ENCODE peak calls at places on chromosomes 7 and 10, in nine cellular contexts. Z, U, G, Y, S, P, C, L and F are unnamed samples.
A peak's percentile ranks its signal among the peaks of the same experiment; 100 is the strongest.

GRCh38 chr7:42805601-42806000 is 106.3 kb downstream of the C7orf25 start:
- DNase-seq in P (no peak), Y (no peak), U (no peak), S (no peak), G (no peak), L (no peak), C (no peak), Z (no peak), F (no peak)

GRCh38 chr7:46568420-46569116 is 647.5 kb upstream of the IGFBP3 start:
- DNase-seq in P (no peak), G (no peak), Z (no peak), U (peak; percentile 37), L (no peak), C (no peak), S (no peak), Y (no peak), F (no peak)

GRCh38 chr10:33290286-33291052 is 44.0 kb downstream of the NRP1 start:
- DNase-seq in U (no peak), S (peak; percentile 32), P (no peak), Z (no peak), C (no peak), Y (no peak), L (no peak), G (no peak), F (no peak)

GRCh38 chr10:88880287-88881094 is 446 bp downstream of the STAMBPL1 start:
- DNase-seq in L (peak; percentile 78), S (peak; percentile 69), P (peak; percentile 97), Y (peak; percentile 87), G (peak; percentile 91), Z (peak; percentile 91), U (peak; percentile 83), C (peak; percentile 89), F (peak; percentile 76)

GRCh38 chr10:7444576-7445226 is 33.9 kb upstream of the SFMBT2 start:
- DNase-seq in C (no peak), Y (no peak), P (peak; percentile 75), S (no peak), Z (no peak), G (no peak), L (no peak), U (no peak), F (peak; percentile 24)

GRCh38 chr7:33130184-33130583 is 820 bp downstream of the BBS9 start:
- DNase-seq in Y (no peak), G (no peak), C (peak; percentile 31), U (no peak), L (peak; percentile 7), P (no peak), Z (peak; percentile 17), S (peak; percentile 12), F (no peak)

GRCh38 chr10:131124945-131125344 is 186.6 kb downstream of the TCERG1L start:
- DNase-seq in L (no peak), P (no peak), S (no peak), C (no peak), G (no peak), U (no peak), Y (no peak), Z (no peak), F (no peak)

GRCh38 chr7:33854178-33854577 is 51.2 kb upstream of the BMPER start:
- DNase-seq in L (peak; percentile 90), U (no peak), Z (peak; percentile 41), Y (no peak), C (no peak), G (no peak), S (no peak), P (no peak), F (no peak)

GRCh38 chr10:130727766-130728490 is 583.6 kb downstream of the TCERG1L start:
- DNase-seq in U (no peak), C (no peak), Z (no peak), S (no peak), G (no peak), L (no peak), P (peak; percentile 59), Y (no peak), F (no peak)

GRCh38 chr7:141421306-141421705 is 129.9 kb upstream of the AGK start:
- DNase-seq in U (no peak), Y (no peak), Z (no peak), C (no peak), P (no peak), G (no peak), L (no peak), S (no peak), F (no peak)

GRCh38 chr10:128979405-128979804 is 487.6 kb upstream of the MGMT start:
- DNase-seq in S (no peak), L (no peak), Y (no peak), Z (no peak), C (no peak), U (no peak), G (no peak), P (peak; percentile 62), F (no peak)

GRCh38 chr10:117663750-117664149 is 121.2 kb downstream of the EMX2 start:
- DNase-seq in G (no peak), P (no peak), U (no peak), S (peak; percentile 23), Z (peak; percentile 38), C (peak; percentile 45), Y (no peak), L (peak; percentile 93), F (peak; percentile 81)

GRCh38 chr7:11427686-11428273 is 404.2 kb downstream of the THSD7A start:
- DNase-seq in U (no peak), Y (no peak), G (peak; percentile 56), S (peak; percentile 48), C (peak; percentile 4), Z (peak; percentile 87), L (peak; percentile 76), P (no peak), F (peak; percentile 48)

GRCh38 chr7:108329514-108329913 is 126.7 kb downstream of the NRCAM start:
- DNase-seq in Z (no peak), C (no peak), U (no peak), G (no peak), L (no peak), S (no peak), Y (no peak), P (no peak), F (no peak)

GRCh38 chr7:108327353-108327752 is 128.9 kb downstream of the NRCAM start:
- DNase-seq in S (no peak), Y (no peak), C (no peak), G (no peak), U (no peak), P (no peak), L (no peak), Z (no peak), F (no peak)

GRCh38 chr7:108328174-108328651 is 128.0 kb downstream of the NRCAM start:
- DNase-seq in Y (no peak), U (no peak), L (no peak), C (no peak), S (no peak), P (no peak), Z (no peak), G (no peak), F (peak; percentile 22)

GRCh38 chr7:108331971-108332370 is 124.3 kb downstream of the NRCAM start:
- DNase-seq in C (no peak), G (no peak), P (no peak), Z (no peak), L (no peak), U (no peak), Y (no peak), S (no peak), F (no peak)

GRCh38 chr7:108330237-108330636 is 126.0 kb downstream of the NRCAM start:
- DNase-seq in S (no peak), P (no peak), G (no peak), Y (no peak), Z (no peak), L (no peak), U (no peak), C (no peak), F (no peak)
- TF ChIP-seq CTCF in S (no peak), P (no peak), G (no peak), Y (no peak), Z (no peak), L (no peak), U (no peak), C (no peak), F (no peak)

GRCh38 chr10:121753726-121754476 is 155.7 kb upstream of the FGFR2 start:
- DNase-seq in C (peak; percentile 19), S (no peak), P (no peak), G (peak; percentile 6), Z (peak; percentile 75), U (no peak), Y (no peak), L (peak; percentile 92), F (peak; percentile 51)
- TF ChIP-seq CTCF in C (no peak), S (no peak), P (no peak), G (peak; percentile 70), Z (peak; percentile 24), U (no peak), Y (peak; percentile 24), L (peak; percentile 33), F (no peak)

GRCh38 chr10:77504196-77504869 is 133.3 kb downstream of the KCNMA1 start:
- DNase-seq in P (no peak), U (no peak), C (no peak), Z (peak; percentile 58), S (no peak), L (peak; percentile 65), G (no peak), Y (no peak), F (no peak)

GRCh38 chr10:77507313-77507712 is 130.3 kb downstream of the KCNMA1 start:
- DNase-seq in P (no peak), G (no peak), S (no peak), L (no peak), Y (no peak), Z (no peak), C (no peak), U (no peak), F (no peak)

GRCh38 chr10:77506517-77506916 is 131.1 kb downstream of the KCNMA1 start:
- DNase-seq in L (peak; percentile 32), Y (no peak), C (no peak), Z (no peak), U (no peak), G (no peak), P (no peak), S (no peak), F (no peak)

GRCh38 chr10:77505431-77506334 is 131.9 kb downstream of the KCNMA1 start:
- DNase-seq in U (no peak), P (no peak), Z (peak; percentile 66), S (peak; percentile 28), G (no peak), Y (no peak), L (peak; percentile 95), C (no peak), F (no peak)

DNA sequence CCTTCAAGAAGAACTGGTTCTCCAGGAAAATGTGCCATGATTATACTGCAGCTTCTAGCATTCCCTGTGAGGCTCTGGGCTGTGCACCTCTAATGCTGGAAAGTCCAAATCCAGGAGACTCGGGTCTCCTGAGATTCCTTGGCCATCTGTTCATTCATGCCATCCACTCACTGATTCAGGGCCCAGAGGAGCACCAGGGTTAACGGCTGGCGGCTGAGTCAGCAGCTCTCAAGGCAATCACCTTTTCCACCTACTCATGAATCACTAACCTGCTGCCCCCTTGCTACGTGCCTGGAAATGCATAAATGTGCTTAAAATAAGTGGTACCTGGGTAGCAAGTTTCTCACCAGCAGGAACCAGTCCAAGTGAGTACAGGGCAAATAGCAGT is 132.7 kb downstream of the KCNMA1 start:
- DNase-seq in G (no peak), S (peak; percentile 49), Z (no peak), C (peak; percentile 60), P (no peak), U (no peak), Y (no peak), L (peak; percentile 51), F (no peak)
- TF ChIP-seq CTCF in G (no peak), S (peak; percentile 22), Z (no peak), C (no peak), P (no peak), U (no peak), Y (no peak), L (no peak), F (no peak)

GRCh38 chr10:109650228-109650627 is 273.1 kb downstream of the XPNPEP1 start:
- DNase-seq in C (no peak), S (no peak), L (no peak), Y (no peak), P (no peak), U (no peak), Z (no peak), G (no peak), F (no peak)

GRCh38 chr10:109647627-109648026 is 275.7 kb downstream of the XPNPEP1 start:
- DNase-seq in P (no peak), Z (no peak), L (no peak), U (peak; percentile 46), C (no peak), S (no peak), G (peak; percentile 3), Y (no peak), F (no peak)
- TF ChIP-seq CTCF in P (no peak), Z (no peak), L (no peak), U (no peak), C (no peak), S (no peak), G (peak; percentile 40), Y (no peak), F (no peak)